ENCODE peak calls at places on chromosomes 12 and 14, in five cellular contexts. B is transverse colon, Z is GM12878, Q is GM23338, E is K562. W is an unnamed sample.

GRCh38 chr14:51310453-51311074 is 70.5 kb downstream of the TMX1 start:
- DNase-seq in E (no peak), B (no peak), Z (no peak), Q (no peak), W (no peak)

GRCh38 chr14:101496779-101497420 is 64.4 kb upstream of the DIO3 start:
- DNase-seq in B (peak), Q (no peak), Z (no peak), E (no peak), W (peak)

GRCh38 chr14:67971627-67972625 is 152.3 kb downstream of the RAD51B start:
- DNase-seq in B (no peak), Q (no peak), Z (no peak), E (no peak), W (no peak)

GRCh38 chr14:36241183-36241582 is 64.7 kb upstream of the PTCSC3 start:
- DNase-seq in Z (no peak), Q (no peak), B (no peak), E (no peak), W (no peak)

GRCh38 chr12:47686645-47687240 is 19.1 kb downstream of the RPAP3 start:
- DNase-seq in E (peak), B (no peak), Q (peak), Z (no peak), W (no peak)

GRCh38 chr12:93139028-93139665 is 210.1 kb upstream of the EEA1 start:
- DNase-seq in Q (no peak), Z (no peak), E (no peak), B (no peak), W (no peak)

GRCh38 chr14:63701614-63702291 is 26.1 kb downstream of the SGPP1 start:
- DNase-seq in Q (no peak), B (no peak), E (peak), Z (no peak), W (no peak)

GRCh38 chr12:31275491-31275890 is 50.5 kb downstream of the SINHCAF start:
- DNase-seq in Q (no peak), Z (no peak), E (no peak), B (no peak), W (no peak)

GRCh38 chr12:53101931-53102781 is 1.1 kb upstream of the SOAT2 start:
- DNase-seq in Q (no peak), B (no peak), E (no peak), Z (no peak), W (peak)

GRCh38 chr12:47964102-47964723 is 817 bp downstream of the TMEM106C start:
- DNase-seq in B (peak), Q (peak), Z (no peak), E (no peak), W (no peak)

GRCh38 chr14:63308723-63309317 is 9.9 kb downstream of the GPHB5 start:
- DNase-seq in B (peak), Z (no peak), Q (peak), E (peak), W (no peak)

GRCh38 chr12:93109794-93110203 is 180.7 kb upstream of the EEA1 start:
- DNase-seq in Z (no peak), Q (no peak), B (no peak), E (no peak), W (no peak)

GRCh38 chr14:55094630-55095157 is 34.4 kb upstream of the LGALS3 start:
- DNase-seq in E (no peak), B (no peak), Z (no peak), Q (no peak), W (peak)

GRCh38 chr12:116478243-116478773 is 80.9 kb upstream of the MAP1LC3B2 start:
- DNase-seq in Z (no peak), E (no peak), Q (no peak), B (no peak), W (no peak)

GRCh38 chr14:49505026-49505766 is 81.0 kb downstream of the RPS29 start:
- DNase-seq in B (no peak), E (no peak), Q (peak), Z (no peak), W (no peak)

GRCh38 chr12:105742567-105742874 is 396.2 kb downstream of the NUAK1 start:
- DNase-seq in E (no peak), Z (no peak), Q (no peak), B (no peak), W (no peak)

GRCh38 chr14:75310295-75311059 is 31.8 kb downstream of the FOS start:
- DNase-seq in Z (no peak), B (peak), E (no peak), Q (peak), W (peak)

GRCh38 chr14:91113829-91114078 is at the start of gene DGLUCY:
- DNase-seq in E (peak), Q (no peak), Z (no peak), B (peak), W (no peak)

GRCh38 chr12:4763549-4763948 is 43.3 kb downstream of the GALNT8 start:
- DNase-seq in E (peak), B (peak), Q (peak), Z (no peak), W (no peak)

GRCh38 chr14:24179294-24179960 is 7.5 kb downstream of the REC8 start:
- DNase-seq in Z (no peak), E (no peak), B (no peak), Q (no peak), W (peak)

GRCh38 chr12:14157129-14157747 is 175.8 kb upstream of the GRIN2B start:
- DNase-seq in E (no peak), B (no peak), Z (peak), Q (no peak), W (no peak)

GRCh38 chr12:94603434-94604068 is 46.8 kb downstream of the TMCC3 start:
- DNase-seq in E (peak), Q (peak), B (peak), Z (no peak), W (no peak)

GRCh38 chr12:124685689-124685993 is 118.2 kb upstream of the NCOR2 start:
- DNase-seq in Q (no peak), B (no peak), Z (no peak), E (no peak), W (no peak)

GRCh38 chr14:104580961-104581360 is 1.4 kb downstream of the C14orf180 start:
- DNase-seq in B (peak), Q (no peak), Z (no peak), E (no peak), W (no peak)

GRCh38 chr12:1937481-1938224 is 19.2 kb upstream of the CACNA2D4 start:
- DNase-seq in Q (no peak), E (no peak), B (no peak), Z (no peak), W (no peak)

GRCh38 chr12:95337176-95337575 is 119.6 kb downstream of the VEZT start:
- DNase-seq in B (no peak), E (no peak), Z (no peak), Q (no peak), W (no peak)

GRCh38 chr12:78185109-78185508 is 354.4 kb downstream of the NAV3 start:
- DNase-seq in Q (no peak), E (no peak), B (no peak), Z (no peak), W (no peak)

GRCh38 chr14:104517867-104518266 is 61.7 kb upstream of the C14orf180 start:
- DNase-seq in E (no peak), B (no peak), Q (no peak), Z (no peak), W (no peak)

GRCh38 chr12:111455448-111456320 is 50.0 kb downstream of the SH2B3 start:
- DNase-seq in B (no peak), Z (no peak), E (no peak), Q (no peak), W (no peak)

GRCh38 chr12:124678421-124678893 is 111.0 kb upstream of the NCOR2 start:
- DNase-seq in B (no peak), Q (no peak), E (no peak), Z (no peak), W (no peak)

GRCh38 chr14:67270354-67270753 is 29.1 kb downstream of the PALS1 start:
- DNase-seq in Z (no peak), Q (no peak), E (no peak), B (no peak), W (no peak)

GRCh38 chr14:72625689-72626088 is 268.2 kb downstream of the DPF3 start:
- DNase-seq in Q (no peak), E (no peak), B (no peak), Z (peak), W (no peak)

GRCh38 chr14:68938515-68939423 is 40.3 kb downstream of the ACTN1 start:
- DNase-seq in Z (no peak), Q (no peak), B (peak), E (no peak), W (no peak)

GRCh38 chr14:74418031-74418430 is 8.0 kb downstream of the SYNDIG1L start:
- DNase-seq in B (no peak), Q (no peak), E (no peak), Z (no peak), W (no peak)

DNA sequence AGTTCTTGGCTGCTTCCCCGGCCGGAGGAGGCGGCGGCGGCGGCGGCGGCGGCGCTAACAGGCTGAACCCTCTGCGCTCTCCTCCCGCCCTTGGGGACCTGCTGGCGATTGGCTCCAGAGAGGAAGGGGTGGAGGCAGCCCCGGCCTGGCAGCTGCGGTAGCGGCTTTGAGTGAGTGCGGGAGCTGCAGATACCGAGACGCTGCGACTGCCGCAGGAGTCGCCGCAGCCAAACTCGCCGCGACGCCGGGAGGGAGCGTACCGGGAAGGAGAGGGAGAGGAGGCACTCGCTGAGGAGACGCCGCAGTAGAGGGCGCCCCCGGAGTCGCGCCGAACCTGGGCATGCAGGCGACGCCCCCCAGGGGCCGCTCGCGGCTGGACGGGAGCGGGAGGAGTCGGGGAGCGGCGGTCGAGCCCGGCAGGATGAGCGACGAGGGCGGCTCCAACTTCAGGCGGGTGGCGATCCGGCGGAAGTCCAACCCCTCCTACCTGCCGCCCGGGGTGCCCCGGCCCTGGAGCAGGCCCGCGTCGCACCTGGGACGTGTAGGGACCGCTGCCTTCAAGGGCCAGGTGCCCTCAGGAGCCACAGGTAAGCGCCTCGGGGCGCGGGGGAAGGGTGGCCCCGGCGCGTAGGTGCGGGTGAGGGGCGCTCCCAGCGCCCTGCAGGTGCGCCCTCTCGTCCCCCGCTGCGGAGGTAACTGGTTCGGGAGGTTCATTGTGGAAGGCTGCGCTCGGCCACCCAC is at the start of gene FGD4:
- DNase-seq in E (peak), Z (no peak), B (peak), Q (peak), W (peak)
- TF ChIP-seq CTCF in E (peak), Z (peak), B (peak), Q (peak), W (no peak)

GRCh38 chr12:103808239-103808880 is 32.7 kb downstream of the NT5DC3 start:
- DNase-seq in Z (no peak), B (no peak), E (no peak), Q (no peak), W (no peak)
- TF ChIP-seq POLR2AphosphoS5 in Z (no peak), B (no peak), E (no peak), Q (no peak), W (no peak)

DNA sequence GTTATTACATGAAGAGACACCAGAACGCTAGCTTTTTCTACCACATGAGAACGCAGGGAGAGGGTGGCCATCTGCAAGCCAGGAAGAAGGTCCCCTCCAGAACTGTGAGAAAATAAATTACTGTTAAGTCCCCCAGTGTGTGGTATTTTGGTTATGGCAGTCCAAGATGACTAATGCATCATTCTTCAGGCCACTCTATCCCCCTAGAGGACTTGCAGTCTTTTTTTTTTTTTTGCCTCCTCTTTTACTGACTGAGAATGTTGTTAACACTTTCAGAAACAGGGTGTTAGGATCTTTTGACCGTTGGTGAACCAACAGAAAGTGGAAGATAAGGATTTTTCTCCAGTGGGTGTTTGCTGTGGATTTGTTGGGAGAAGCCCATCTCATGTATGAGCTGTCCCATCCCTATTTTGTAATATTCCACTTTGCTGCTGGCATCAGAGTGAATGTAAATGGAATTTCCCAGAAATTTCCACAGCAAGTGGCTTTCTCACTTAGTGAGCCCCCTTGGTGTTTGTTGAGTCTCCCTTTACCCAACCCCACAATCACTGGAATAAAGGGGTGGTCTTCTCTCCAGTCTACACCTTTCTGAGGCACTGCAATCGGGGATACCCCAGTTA is 37.9 kb downstream of the MARK3 start:
- DNase-seq in B (no peak), E (peak), Z (no peak), Q (no peak), W (no peak)
- H3K27ac ChIP-seq in B (no peak), E (peak), Z (peak), Q (no peak), W (no peak)

DNA sequence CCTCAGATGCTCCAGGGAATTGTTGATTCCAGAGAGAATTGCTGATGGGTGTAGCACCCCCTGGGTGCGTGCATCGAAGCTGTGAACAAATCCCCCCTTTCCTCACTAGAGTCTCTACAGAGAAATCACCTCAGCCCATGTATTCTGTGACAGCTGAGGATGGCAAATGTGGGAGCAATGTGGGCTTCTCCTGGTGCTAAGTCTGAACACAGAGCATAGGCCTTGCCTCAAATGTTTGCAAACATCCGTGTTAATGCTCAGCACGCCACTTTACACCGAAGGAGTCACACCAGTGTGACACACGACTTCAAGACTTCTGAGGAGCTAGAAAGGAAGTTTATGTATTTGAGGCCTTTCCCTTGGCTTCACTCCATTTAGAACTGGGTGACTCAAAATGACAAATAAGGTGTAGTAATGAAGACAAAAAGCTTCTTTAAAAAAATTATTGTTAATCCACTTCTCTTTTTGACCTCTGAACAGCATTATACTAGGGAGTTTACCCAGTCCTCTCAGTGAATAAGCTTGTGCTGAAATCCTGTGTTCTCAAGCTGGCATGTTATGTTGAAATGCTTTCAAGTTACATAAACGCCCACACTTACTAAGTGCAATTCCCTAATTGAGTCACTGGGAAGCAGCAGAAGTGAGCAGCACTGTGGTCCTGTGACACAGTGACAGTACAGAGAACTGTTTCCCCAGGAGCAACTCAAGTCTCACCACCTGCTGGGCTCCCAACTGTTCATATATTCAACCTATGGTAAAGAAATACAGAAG is 92.9 kb downstream of the FAR2 start:
- DNase-seq in E (no peak), B (peak), Z (peak), Q (peak), W (no peak)
- TF ChIP-seq CTCF in E (no peak), B (peak), Z (no peak), Q (no peak), W (no peak)

GRCh38 chr12:23063206-23063605 is 438.2 kb downstream of the ETNK1 start:
- DNase-seq in Z (no peak), Q (no peak), E (no peak), B (no peak), W (no peak)
- TF ChIP-seq POLR2AphosphoS5 in Z (no peak), Q (no peak), E (no peak), B (no peak), W (no peak)

GRCh38 chr14:45377201-45377600 is 124.2 kb upstream of the MIS18BP1 start:
- DNase-seq in Q (no peak), Z (no peak), E (no peak), B (no peak), W (no peak)
- H3K27ac ChIP-seq in Q (no peak), Z (no peak), E (no peak), B (no peak), W (no peak)

W was measured in suprapubic skin.